ENCODE peak calls at places on chromosomes 1 and 21, in five cellular contexts. U, Q, W, L and R are unnamed samples.

GRCh38 chr1:9699361-9699760 is 47.8 kb downstream of the PIK3CD start:
- DNase-seq in U (no peak), L (no peak), W (no peak), Q (no peak), R (no peak)

GRCh38 chr1:44894591-44894990 is 51.5 kb upstream of the PTCH2 start:
- DNase-seq in L (peak), W (no peak), U (no peak), Q (no peak), R (no peak)

GRCh38 chr1:222523852-222524251 is 24.1 kb downstream of the HHIPL2 start:
- DNase-seq in U (no peak), W (peak), L (peak), Q (no peak), R (peak)

GRCh38 chr1:221667504-221667903 is 74.4 kb downstream of the DUSP10 start:
- DNase-seq in W (no peak), L (peak), U (no peak), Q (no peak), R (no peak)

GRCh38 chr1:83839566-83840173 is 159.3 kb downstream of the TTLL7 start:
- DNase-seq in L (peak), Q (no peak), W (no peak), U (no peak), R (no peak)

GRCh38 chr1:151611288-151611790 is 511 bp upstream of the SNX27 start:
- DNase-seq in W (no peak), Q (peak), U (no peak), L (peak), R (no peak)

GRCh38 chr21:16193758-16194606 is 464.2 kb downstream of the USP25 start:
- DNase-seq in L (peak), U (no peak), Q (peak), W (no peak), R (no peak)

GRCh38 chr1:152517237-152517811 is 3.0 kb downstream of the CRCT1 start:
- DNase-seq in L (peak), U (no peak), W (peak), Q (no peak), R (no peak)

GRCh38 chr1:85200367-85200869 is 398 bp downstream of the SYDE2 start:
- DNase-seq in Q (peak), W (no peak), L (no peak), U (no peak), R (no peak)

GRCh38 chr1:225242611-225243010 is 185.2 kb downstream of the LBR start:
- DNase-seq in W (no peak), L (no peak), Q (no peak), U (no peak), R (no peak)

GRCh38 chr1:36710901-36711300 is 228.2 kb upstream of the CSF3R start:
- DNase-seq in W (no peak), U (no peak), L (no peak), Q (no peak), R (no peak)

GRCh38 chr1:10867914-10868598 is 71.6 kb upstream of the CASZ1 start:
- DNase-seq in Q (no peak), U (no peak), L (no peak), W (no peak), R (no peak)

GRCh38 chr1:950268-950667 is 8.8 kb downstream of the NOC2L start:
- DNase-seq in U (no peak), W (no peak), Q (no peak), L (no peak), R (no peak)

GRCh38 chr1:15174615-15174983 is 21.1 kb downstream of the TMEM51 start:
- DNase-seq in L (no peak), U (no peak), Q (no peak), W (no peak), R (no peak)
- H3K4me3 ChIP-seq in L (no peak), U (no peak), Q (no peak), W (no peak), R (no peak)

GRCh38 chr1:201946224-201946908 is at the start of gene LMOD1:
- DNase-seq in U (no peak), L (peak), W (peak), Q (peak), R (no peak)

GRCh38 chr1:201945157-201945556 is 1.2 kb downstream of the LMOD1 start:
- DNase-seq in W (no peak), U (no peak), Q (no peak), L (no peak), R (peak)

GRCh38 chr1:201944639-201945038 is 1.7 kb downstream of the LMOD1 start:
- DNase-seq in W (no peak), Q (no peak), U (no peak), L (no peak), R (no peak)

GRCh38 chr1:201947697-201948008 is 1.3 kb upstream of the LMOD1 start:
- DNase-seq in L (no peak), U (no peak), Q (no peak), W (no peak), R (no peak)

GRCh38 chr1:201945863-201946223 is 505 bp downstream of the LMOD1 start:
- DNase-seq in W (no peak), L (no peak), U (no peak), Q (no peak), R (no peak)
- H3K4me3 ChIP-seq in W (peak), L (peak), U (no peak), Q (peak), R (no peak)

GRCh38 chr21:46390603-46391545 is 66.9 kb downstream of the PCNT start:
- DNase-seq in Q (no peak), L (no peak), U (no peak), W (no peak), R (no peak)
- H3K4me3 ChIP-seq in Q (no peak), L (no peak), U (no peak), W (no peak), R (no peak)

GRCh38 chr1:204883405-204883804 is 12.7 kb downstream of the NFASC start:
- DNase-seq in U (no peak), Q (no peak), W (no peak), L (no peak), R (no peak)
- H3K4me3 ChIP-seq in U (no peak), Q (no peak), W (no peak), L (no peak), R (no peak)